ENCODE peak calls at places on chromosomes 4 and X, in seven cellular contexts. One of them, this sample, is unnamed. For H3K4me1, the result is how much of the 10 kb centered on the place peaks cover.

GRCh38 chrX:17511556-17511955 is 136.6 kb downstream of the NHS start:
- DNase-seq in upper lobe of right lung: no peak
- DNase-seq in keratinocyte: no peak
- DNase-seq in ovary: no peak
- DNase-seq in thoracic aorta: no peak
- DNase-seq in SK-N-SH: no peak
- DNase-seq in left ventricle myocardium inferior: no peak
- DNase-seq in this sample: no peak

GRCh38 chrX:6460893-6461490 is 73.9 kb downstream of the VCX3A start:
- DNase-seq in upper lobe of right lung: no peak
- DNase-seq in keratinocyte: no peak
- DNase-seq in ovary: no peak
- DNase-seq in thoracic aorta: no peak
- DNase-seq in SK-N-SH: no peak
- DNase-seq in left ventricle myocardium inferior: no peak
- DNase-seq in this sample: no peak

GRCh38 chr4:10743357-10743756 is 58.8 kb upstream of the CLNK start:
- DNase-seq in upper lobe of right lung: no peak
- DNase-seq in keratinocyte: no peak
- DNase-seq in ovary: no peak
- DNase-seq in thoracic aorta: no peak
- DNase-seq in SK-N-SH: no peak
- DNase-seq in left ventricle myocardium inferior: no peak
- DNase-seq in this sample: no peak

GRCh38 chr4:7719354-7720174 is 220.1 kb downstream of the AFAP1 start:
- DNase-seq in upper lobe of right lung: peak
- DNase-seq in keratinocyte: no peak
- DNase-seq in ovary: peak
- DNase-seq in thoracic aorta: no peak
- DNase-seq in SK-N-SH: peak
- DNase-seq in left ventricle myocardium inferior: peak
- DNase-seq in this sample: no peak

GRCh38 chr4:185272232-185272631 is 62.8 kb downstream of the SNX25 start:
- DNase-seq in upper lobe of right lung: no peak
- DNase-seq in keratinocyte: no peak
- DNase-seq in ovary: no peak
- DNase-seq in thoracic aorta: no peak
- DNase-seq in SK-N-SH: no peak
- DNase-seq in left ventricle myocardium inferior: no peak
- DNase-seq in this sample: no peak

GRCh38 chrX:41192880-41193279 is 107.6 kb downstream of the USP9X start:
- DNase-seq in upper lobe of right lung: no peak
- DNase-seq in keratinocyte: no peak
- DNase-seq in ovary: no peak
- DNase-seq in thoracic aorta: no peak
- DNase-seq in SK-N-SH: no peak
- DNase-seq in left ventricle myocardium inferior: no peak
- DNase-seq in this sample: no peak

GRCh38 chrX:78506248-78506647 is 152.9 kb downstream of the RTL3 start:
- DNase-seq in upper lobe of right lung: no peak
- DNase-seq in keratinocyte: no peak
- DNase-seq in ovary: no peak
- DNase-seq in thoracic aorta: no peak
- DNase-seq in SK-N-SH: no peak
- DNase-seq in left ventricle myocardium inferior: no peak
- DNase-seq in this sample: no peak

GRCh38 chr4:8820178-8821102 is 51.2 kb downstream of the HMX1 start:
- DNase-seq in upper lobe of right lung: peak
- DNase-seq in keratinocyte: no peak
- DNase-seq in ovary: peak
- DNase-seq in thoracic aorta: no peak
- DNase-seq in SK-N-SH: peak
- DNase-seq in left ventricle myocardium inferior: no peak
- DNase-seq in this sample: no peak

GRCh38 chrX:31836479-31836878 is 764.6 kb upstream of the FTHL17 start:
- DNase-seq in upper lobe of right lung: no peak
- DNase-seq in keratinocyte: no peak
- DNase-seq in ovary: no peak
- DNase-seq in thoracic aorta: no peak
- DNase-seq in SK-N-SH: no peak
- DNase-seq in left ventricle myocardium inferior: no peak
- DNase-seq in this sample: no peak

GRCh38 chr4:28010543-28011235 is 1150.0 kb downstream of the STIM2 start:
- DNase-seq in upper lobe of right lung: no peak
- DNase-seq in keratinocyte: no peak
- DNase-seq in ovary: no peak
- DNase-seq in thoracic aorta: no peak
- DNase-seq in SK-N-SH: no peak
- DNase-seq in left ventricle myocardium inferior: no peak
- DNase-seq in this sample: no peak

GRCh38 chr4:76930721-76931481 is 18.7 kb upstream of the SEPTIN11 start:
- DNase-seq in upper lobe of right lung: no peak
- DNase-seq in keratinocyte: peak
- DNase-seq in ovary: no peak
- DNase-seq in thoracic aorta: no peak
- DNase-seq in SK-N-SH: no peak
- DNase-seq in left ventricle myocardium inferior: no peak
- DNase-seq in this sample: no peak

GRCh38 chr4:99504804-99505502 is 5.9 kb upstream of the C4orf17 start:
- DNase-seq in upper lobe of right lung: no peak
- DNase-seq in keratinocyte: no peak
- DNase-seq in ovary: no peak
- DNase-seq in thoracic aorta: no peak
- DNase-seq in SK-N-SH: no peak
- DNase-seq in left ventricle myocardium inferior: no peak
- DNase-seq in this sample: no peak

GRCh38 chr4:105992641-105993305 is 97.5 kb downstream of the NPNT start:
- DNase-seq in upper lobe of right lung: no peak
- DNase-seq in keratinocyte: no peak
- DNase-seq in ovary: no peak
- DNase-seq in thoracic aorta: no peak
- DNase-seq in SK-N-SH: no peak
- DNase-seq in left ventricle myocardium inferior: no peak
- DNase-seq in this sample: no peak

GRCh38 chr4:122652379-122652778 is 31.5 kb upstream of the IL21 start:
- DNase-seq in upper lobe of right lung: no peak
- DNase-seq in keratinocyte: peak
- DNase-seq in ovary: no peak
- DNase-seq in thoracic aorta: no peak
- DNase-seq in SK-N-SH: peak
- DNase-seq in left ventricle myocardium inferior: no peak
- DNase-seq in this sample: no peak

GRCh38 chr4:156575430-156576073 is 396.0 kb downstream of the PDGFC start:
- DNase-seq in upper lobe of right lung: peak
- DNase-seq in keratinocyte: no peak
- DNase-seq in ovary: no peak
- DNase-seq in thoracic aorta: no peak
- DNase-seq in SK-N-SH: no peak
- DNase-seq in left ventricle myocardium inferior: no peak
- DNase-seq in this sample: no peak

GRCh38 chr4:10115657-10116624 is 658 bp downstream of the WDR1 start:
- DNase-seq in upper lobe of right lung: peak
- DNase-seq in keratinocyte: no peak
- DNase-seq in ovary: peak
- DNase-seq in thoracic aorta: no peak
- DNase-seq in SK-N-SH: peak
- DNase-seq in left ventricle myocardium inferior: no peak
- DNase-seq in this sample: peak

GRCh38 chr4:141458501-141458900 is 177.9 kb upstream of the IL15 start:
- DNase-seq in upper lobe of right lung: no peak
- DNase-seq in keratinocyte: peak
- DNase-seq in ovary: no peak
- DNase-seq in thoracic aorta: no peak
- DNase-seq in SK-N-SH: no peak
- DNase-seq in left ventricle myocardium inferior: no peak
- DNase-seq in this sample: no peak

GRCh38 chr4:142846105-142846728 is at the start of gene INPP4B:
- DNase-seq in upper lobe of right lung: peak
- DNase-seq in keratinocyte: no peak
- DNase-seq in ovary: peak
- DNase-seq in thoracic aorta: no peak
- DNase-seq in SK-N-SH: peak
- DNase-seq in left ventricle myocardium inferior: peak
- DNase-seq in this sample: peak

GRCh38 chr4:80237992-80238391 is 28.5 kb upstream of the FGF5 start:
- DNase-seq in upper lobe of right lung: no peak
- DNase-seq in keratinocyte: peak
- DNase-seq in ovary: no peak
- DNase-seq in thoracic aorta: no peak
- DNase-seq in SK-N-SH: no peak
- DNase-seq in left ventricle myocardium inferior: no peak
- DNase-seq in this sample: no peak

GRCh38 chrX:52933976-52934703 is 24.2 kb downstream of the FAM156A start:
- DNase-seq in upper lobe of right lung: no peak
- DNase-seq in keratinocyte: no peak
- DNase-seq in ovary: no peak
- DNase-seq in thoracic aorta: no peak
- DNase-seq in SK-N-SH: no peak
- DNase-seq in left ventricle myocardium inferior: no peak
- DNase-seq in this sample: no peak

GRCh38 chrX:16603822-16604221 is 46.1 kb upstream of the S100G start:
- DNase-seq in upper lobe of right lung: no peak
- DNase-seq in keratinocyte: no peak
- DNase-seq in ovary: no peak
- DNase-seq in thoracic aorta: no peak
- DNase-seq in SK-N-SH: no peak
- DNase-seq in left ventricle myocardium inferior: no peak
- DNase-seq in this sample: no peak

GRCh38 chr4:52173470-52174055 is 122.5 kb downstream of the SPATA18 start:
- DNase-seq in upper lobe of right lung: no peak
- DNase-seq in keratinocyte: no peak
- DNase-seq in ovary: peak
- DNase-seq in thoracic aorta: no peak
- DNase-seq in SK-N-SH: no peak
- DNase-seq in left ventricle myocardium inferior: peak
- DNase-seq in this sample: peak

GRCh38 chrX:56978172-56978571 is 17.2 kb downstream of the SPIN3 start:
- DNase-seq in upper lobe of right lung: no peak
- DNase-seq in keratinocyte: no peak
- DNase-seq in ovary: no peak
- DNase-seq in thoracic aorta: no peak
- DNase-seq in SK-N-SH: peak
- DNase-seq in left ventricle myocardium inferior: no peak
- DNase-seq in this sample: peak

GRCh38 chr4:4787421-4787820 is 72.0 kb upstream of the MSX1 start:
- DNase-seq in upper lobe of right lung: no peak
- DNase-seq in keratinocyte: no peak
- DNase-seq in ovary: no peak
- DNase-seq in thoracic aorta: no peak
- DNase-seq in SK-N-SH: no peak
- DNase-seq in left ventricle myocardium inferior: no peak
- DNase-seq in this sample: no peak

GRCh38 chrX:37380256-37380655 is 31.1 kb downstream of the PRRG1 start:
- DNase-seq in upper lobe of right lung: no peak
- DNase-seq in keratinocyte: no peak
- DNase-seq in ovary: no peak
- DNase-seq in thoracic aorta: no peak
- DNase-seq in SK-N-SH: no peak
- DNase-seq in left ventricle myocardium inferior: no peak
- DNase-seq in this sample: no peak

DNA sequence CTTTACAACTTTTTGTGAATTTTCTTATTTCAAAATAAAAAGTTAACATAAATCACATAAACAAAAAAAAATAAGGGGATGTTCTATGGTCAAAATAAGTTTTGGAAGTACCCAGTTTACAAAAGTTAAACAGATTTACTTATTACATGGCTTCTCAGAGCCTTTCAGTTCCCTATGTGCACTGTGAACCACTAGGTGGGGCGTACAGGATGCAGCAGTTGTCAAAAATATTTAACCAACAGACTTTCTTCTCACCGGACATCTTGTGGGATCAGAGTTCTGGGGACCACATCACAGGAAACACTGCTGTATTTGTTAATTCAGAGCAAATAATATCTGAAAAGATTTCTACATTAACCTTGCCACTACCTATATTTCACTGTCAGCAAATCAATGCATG is 74.1 kb downstream of the SMARCA1 start:
- DNase-seq in upper lobe of right lung: no peak
- DNase-seq in keratinocyte: no peak
- DNase-seq in ovary: no peak
- DNase-seq in thoracic aorta: no peak
- DNase-seq in SK-N-SH: no peak
- DNase-seq in left ventricle myocardium inferior: no peak
- DNase-seq in this sample: no peak
- TF ChIP-seq CTCF in upper lobe of right lung: no peak
- TF ChIP-seq CTCF in keratinocyte: no peak
- TF ChIP-seq CTCF in ovary: no peak
- TF ChIP-seq CTCF in thoracic aorta: no peak
- TF ChIP-seq CTCF in SK-N-SH: peak
- TF ChIP-seq CTCF in left ventricle myocardium inferior: no peak
- TF ChIP-seq CTCF in this sample: no peak

GRCh38 chrX:116596010-116596409 is 133.2 kb upstream of the CT83 start:
- DNase-seq in upper lobe of right lung: no peak
- DNase-seq in keratinocyte: no peak
- DNase-seq in ovary: no peak
- DNase-seq in thoracic aorta: no peak
- DNase-seq in SK-N-SH: no peak
- DNase-seq in left ventricle myocardium inferior: no peak
- DNase-seq in this sample: no peak
- H3K4me3 ChIP-seq in upper lobe of right lung: no peak
- H3K4me3 ChIP-seq in keratinocyte: no peak
- H3K4me3 ChIP-seq in ovary: no peak
- H3K4me3 ChIP-seq in thoracic aorta: no peak
- H3K4me3 ChIP-seq in SK-N-SH: no peak
- H3K4me3 ChIP-seq in left ventricle myocardium inferior: no peak
- H3K4me3 ChIP-seq in this sample: no peak

GRCh38 chr4:169221662-169222061 is 49.1 kb downstream of the SH3RF1 start:
- DNase-seq in upper lobe of right lung: no peak
- DNase-seq in keratinocyte: no peak
- DNase-seq in ovary: no peak
- DNase-seq in thoracic aorta: no peak
- DNase-seq in SK-N-SH: no peak
- DNase-seq in left ventricle myocardium inferior: no peak
- DNase-seq in this sample: no peak
- H3K4me1 ChIP-seq in upper lobe of right lung: under half
- H3K4me1 ChIP-seq in keratinocyte: under half
- H3K4me1 ChIP-seq in ovary: under half
- H3K4me1 ChIP-seq in thoracic aorta: under half
- H3K4me1 ChIP-seq in SK-N-SH: under half
- H3K4me1 ChIP-seq in left ventricle myocardium inferior: under half
- H3K4me1 ChIP-seq in this sample: under half

GRCh38 chr4:140061883-140062282 is 92.1 kb downstream of the MAML3 start:
- DNase-seq in upper lobe of right lung: no peak
- DNase-seq in keratinocyte: no peak
- DNase-seq in ovary: no peak
- DNase-seq in thoracic aorta: no peak
- DNase-seq in SK-N-SH: no peak
- DNase-seq in left ventricle myocardium inferior: no peak
- DNase-seq in this sample: no peak

GRCh38 chr4:140069068-140069467 is 84.9 kb downstream of the MAML3 start:
- DNase-seq in upper lobe of right lung: peak
- DNase-seq in keratinocyte: no peak
- DNase-seq in ovary: no peak
- DNase-seq in thoracic aorta: no peak
- DNase-seq in SK-N-SH: no peak
- DNase-seq in left ventricle myocardium inferior: peak
- DNase-seq in this sample: peak

GRCh38 chr4:140068247-140068646 is 85.7 kb downstream of the MAML3 start:
- DNase-seq in upper lobe of right lung: no peak
- DNase-seq in keratinocyte: no peak
- DNase-seq in ovary: no peak
- DNase-seq in thoracic aorta: no peak
- DNase-seq in SK-N-SH: no peak
- DNase-seq in left ventricle myocardium inferior: no peak
- DNase-seq in this sample: no peak

GRCh38 chr4:140066031-140066930 is 87.7 kb downstream of the MAML3 start:
- DNase-seq in upper lobe of right lung: no peak
- DNase-seq in keratinocyte: no peak
- DNase-seq in ovary: no peak
- DNase-seq in thoracic aorta: no peak
- DNase-seq in SK-N-SH: no peak
- DNase-seq in left ventricle myocardium inferior: no peak
- DNase-seq in this sample: no peak

GRCh38 chr4:140065393-140065792 is 88.6 kb downstream of the MAML3 start:
- DNase-seq in upper lobe of right lung: no peak
- DNase-seq in keratinocyte: no peak
- DNase-seq in ovary: no peak
- DNase-seq in thoracic aorta: no peak
- DNase-seq in SK-N-SH: no peak
- DNase-seq in left ventricle myocardium inferior: no peak
- DNase-seq in this sample: no peak
- TF ChIP-seq CTCF in upper lobe of right lung: no peak
- TF ChIP-seq CTCF in keratinocyte: no peak
- TF ChIP-seq CTCF in ovary: no peak
- TF ChIP-seq CTCF in thoracic aorta: no peak
- TF ChIP-seq CTCF in SK-N-SH: no peak
- TF ChIP-seq CTCF in left ventricle myocardium inferior: no peak
- TF ChIP-seq CTCF in this sample: no peak

This sample was measured in gastrocnemius medialis.